ENCODE peak calls at places on chromosome 10, in five cellular contexts. One of them, this sample, is unnamed.

GRCh38 chr10:70890917-70891431 is 2.6 kb upstream of the PCBD1 start:
- DNase-seq in AG08396: no peak
- DNase-seq in glutamatergic neuron: peak
- DNase-seq in NCI-H748 treated with DMSO at 0.1 percent for 48 hours: no peak
- DNase-seq in A549: no peak
- DNase-seq in this sample: peak

GRCh38 chr10:97129666-97130065 is 56.1 kb downstream of the SLIT1 start:
- DNase-seq in NCI-H748 treated with DMSO at 0.1 percent for 48 hours: no peak
- DNase-seq in AG08396: no peak
- DNase-seq in glutamatergic neuron: no peak
- DNase-seq in A549: no peak
- DNase-seq in this sample: peak

GRCh38 chr10:78960316-78960800 is 108.4 kb upstream of the ZMIZ1 start:
- DNase-seq in AG08396: peak
- DNase-seq in NCI-H748 treated with DMSO at 0.1 percent for 48 hours: no peak
- DNase-seq in A549: no peak
- DNase-seq in glutamatergic neuron: no peak
- DNase-seq in this sample: no peak

GRCh38 chr10:132987671-132988571 is 45.6 kb upstream of the CFAP46 start:
- DNase-seq in NCI-H748 treated with DMSO at 0.1 percent for 48 hours: no peak
- DNase-seq in glutamatergic neuron: peak
- DNase-seq in A549: no peak
- DNase-seq in AG08396: peak
- DNase-seq in this sample: no peak

GRCh38 chr10:103277713-103278299 is 868 bp downstream of the INA start:
- DNase-seq in glutamatergic neuron: peak
- DNase-seq in AG08396: no peak
- DNase-seq in A549: no peak
- DNase-seq in NCI-H748 treated with DMSO at 0.1 percent for 48 hours: no peak
- DNase-seq in this sample: no peak

GRCh38 chr10:53453196-53453595 is 680.6 kb upstream of the MBL2 start:
- DNase-seq in A549: peak
- DNase-seq in AG08396: no peak
- DNase-seq in NCI-H748 treated with DMSO at 0.1 percent for 48 hours: no peak
- DNase-seq in glutamatergic neuron: no peak
- DNase-seq in this sample: no peak

GRCh38 chr10:125407000-125407502 is 246.7 kb upstream of the CTBP2 start:
- DNase-seq in A549: peak
- DNase-seq in AG08396: no peak
- DNase-seq in NCI-H748 treated with DMSO at 0.1 percent for 48 hours: no peak
- DNase-seq in glutamatergic neuron: no peak
- DNase-seq in this sample: no peak

GRCh38 chr10:62451606-62451965 is 77.4 kb downstream of the ZNF365 start:
- DNase-seq in glutamatergic neuron: no peak
- DNase-seq in A549: no peak
- DNase-seq in AG08396: no peak
- DNase-seq in NCI-H748 treated with DMSO at 0.1 percent for 48 hours: no peak
- DNase-seq in this sample: no peak

GRCh38 chr10:58152698-58153263 is 114.9 kb downstream of the IPMK start:
- DNase-seq in A549: peak
- DNase-seq in glutamatergic neuron: peak
- DNase-seq in AG08396: peak
- DNase-seq in NCI-H748 treated with DMSO at 0.1 percent for 48 hours: peak
- DNase-seq in this sample: peak

GRCh38 chr10:72682626-72683025 is 9.3 kb upstream of the MCU start:
- DNase-seq in A549: peak
- DNase-seq in NCI-H748 treated with DMSO at 0.1 percent for 48 hours: no peak
- DNase-seq in glutamatergic neuron: no peak
- DNase-seq in AG08396: no peak
- DNase-seq in this sample: no peak

GRCh38 chr10:82674036-82674435 is 799.0 kb downstream of the NRG3 start:
- DNase-seq in AG08396: no peak
- DNase-seq in glutamatergic neuron: no peak
- DNase-seq in A549: no peak
- DNase-seq in NCI-H748 treated with DMSO at 0.1 percent for 48 hours: no peak
- DNase-seq in this sample: no peak

GRCh38 chr10:86759073-86759672 is 2.8 kb downstream of the BMPR1A start:
- DNase-seq in glutamatergic neuron: no peak
- DNase-seq in AG08396: no peak
- DNase-seq in NCI-H748 treated with DMSO at 0.1 percent for 48 hours: no peak
- DNase-seq in A549: no peak
- DNase-seq in this sample: no peak

GRCh38 chr10:12350925-12351324 is 1.6 kb downstream of the CAMK1D start:
- DNase-seq in glutamatergic neuron: no peak
- DNase-seq in NCI-H748 treated with DMSO at 0.1 percent for 48 hours: no peak
- DNase-seq in A549: no peak
- DNase-seq in AG08396: no peak
- DNase-seq in this sample: no peak

GRCh38 chr10:14389981-14390590 is 59.4 kb upstream of the FRMD4A start:
- DNase-seq in A549: no peak
- DNase-seq in glutamatergic neuron: no peak
- DNase-seq in NCI-H748 treated with DMSO at 0.1 percent for 48 hours: no peak
- DNase-seq in AG08396: no peak
- DNase-seq in this sample: no peak

GRCh38 chr10:132240156-132240555 is 53.4 kb downstream of the DPYSL4 start:
- DNase-seq in glutamatergic neuron: no peak
- DNase-seq in A549: no peak
- DNase-seq in NCI-H748 treated with DMSO at 0.1 percent for 48 hours: no peak
- DNase-seq in AG08396: no peak
- DNase-seq in this sample: no peak

GRCh38 chr10:51109821-51110533 is 35.7 kb downstream of the PRKG1 start:
- DNase-seq in A549: no peak
- DNase-seq in NCI-H748 treated with DMSO at 0.1 percent for 48 hours: no peak
- DNase-seq in glutamatergic neuron: no peak
- DNase-seq in AG08396: no peak
- DNase-seq in this sample: no peak

GRCh38 chr10:16765532-16766365 is 51.5 kb downstream of the RSU1 start:
- DNase-seq in A549: no peak
- DNase-seq in AG08396: no peak
- DNase-seq in NCI-H748 treated with DMSO at 0.1 percent for 48 hours: no peak
- DNase-seq in glutamatergic neuron: no peak
- DNase-seq in this sample: no peak

GRCh38 chr10:97740613-97741012 is 3.7 kb downstream of the ZFYVE27 start:
- DNase-seq in glutamatergic neuron: no peak
- DNase-seq in A549: no peak
- DNase-seq in NCI-H748 treated with DMSO at 0.1 percent for 48 hours: no peak
- DNase-seq in AG08396: no peak
- DNase-seq in this sample: no peak

GRCh38 chr10:93180402-93181040 is 106.8 kb downstream of the CYP26A1 start:
- DNase-seq in NCI-H748 treated with DMSO at 0.1 percent for 48 hours: no peak
- DNase-seq in glutamatergic neuron: no peak
- DNase-seq in AG08396: peak
- DNase-seq in A549: no peak
- DNase-seq in this sample: no peak

GRCh38 chr10:76839276-76839675 is 798.3 kb downstream of the KCNMA1 start:
- DNase-seq in A549: no peak
- DNase-seq in glutamatergic neuron: no peak
- DNase-seq in NCI-H748 treated with DMSO at 0.1 percent for 48 hours: no peak
- DNase-seq in AG08396: no peak
- DNase-seq in this sample: no peak

GRCh38 chr10:119289227-119289925 is 82.0 kb downstream of the GRK5 start:
- DNase-seq in AG08396: no peak
- DNase-seq in A549: no peak
- DNase-seq in NCI-H748 treated with DMSO at 0.1 percent for 48 hours: no peak
- DNase-seq in glutamatergic neuron: no peak
- DNase-seq in this sample: no peak

GRCh38 chr10:133009218-133009954 is 67.0 kb upstream of the CFAP46 start:
- DNase-seq in AG08396: no peak
- DNase-seq in A549: peak
- DNase-seq in NCI-H748 treated with DMSO at 0.1 percent for 48 hours: no peak
- DNase-seq in glutamatergic neuron: no peak
- DNase-seq in this sample: no peak

GRCh38 chr10:49397036-49397999 is 1.4 kb upstream of the DRGX start:
- DNase-seq in AG08396: no peak
- DNase-seq in NCI-H748 treated with DMSO at 0.1 percent for 48 hours: no peak
- DNase-seq in glutamatergic neuron: peak
- DNase-seq in A549: no peak
- DNase-seq in this sample: no peak

GRCh38 chr10:112564337-112564736 is 117.3 kb downstream of the VTI1A start:
- DNase-seq in NCI-H748 treated with DMSO at 0.1 percent for 48 hours: peak
- DNase-seq in AG08396: no peak
- DNase-seq in A549: no peak
- DNase-seq in glutamatergic neuron: no peak
- DNase-seq in this sample: no peak

GRCh38 chr10:51397695-51398094 is 301.7 kb downstream of the CSTF2T start:
- DNase-seq in AG08396: peak
- DNase-seq in NCI-H748 treated with DMSO at 0.1 percent for 48 hours: no peak
- DNase-seq in glutamatergic neuron: no peak
- DNase-seq in A549: no peak
- DNase-seq in this sample: peak

GRCh38 chr10:16835223-16835622 is 18.0 kb upstream of the RSU1 start:
- DNase-seq in glutamatergic neuron: no peak
- DNase-seq in NCI-H748 treated with DMSO at 0.1 percent for 48 hours: no peak
- DNase-seq in A549: no peak
- DNase-seq in AG08396: no peak
- DNase-seq in this sample: no peak

GRCh38 chr10:24849051-24849450 is 103.4 kb downstream of the PRTFDC1 start:
- DNase-seq in AG08396: no peak
- DNase-seq in A549: peak
- DNase-seq in NCI-H748 treated with DMSO at 0.1 percent for 48 hours: peak
- DNase-seq in glutamatergic neuron: no peak
- DNase-seq in this sample: no peak

GRCh38 chr10:43224321-43224720 is 42.5 kb downstream of the RASGEF1A start:
- DNase-seq in A549: no peak
- DNase-seq in AG08396: no peak
- DNase-seq in NCI-H748 treated with DMSO at 0.1 percent for 48 hours: no peak
- DNase-seq in glutamatergic neuron: no peak
- DNase-seq in this sample: no peak

GRCh38 chr10:17782921-17783665 is 26.1 kb upstream of the MRC1 start:
- DNase-seq in AG08396: no peak
- DNase-seq in NCI-H748 treated with DMSO at 0.1 percent for 48 hours: no peak
- DNase-seq in glutamatergic neuron: no peak
- DNase-seq in A549: peak
- DNase-seq in this sample: no peak

GRCh38 chr10:79923669-79924068 is 25.2 kb downstream of the SFTPD start:
- DNase-seq in AG08396: no peak
- DNase-seq in NCI-H748 treated with DMSO at 0.1 percent for 48 hours: no peak
- DNase-seq in A549: no peak
- DNase-seq in glutamatergic neuron: no peak
- DNase-seq in this sample: no peak

GRCh38 chr10:76631054-76631453 is 1006.6 kb downstream of the KCNMA1 start:
- DNase-seq in AG08396: no peak
- DNase-seq in NCI-H748 treated with DMSO at 0.1 percent for 48 hours: no peak
- DNase-seq in A549: no peak
- DNase-seq in glutamatergic neuron: no peak
- DNase-seq in this sample: no peak